ENCODE peak calls at places on chromosomes 13 and 19, in nine cellular contexts. E is GM12891, G is GM12878, I is sigmoid colon, H is transverse colon, W is H1, A is endothelial cell of umbilical vein, X is HCT116, F is breast epithelium. L is an unnamed sample.
A peak's percentile ranks its signal among the peaks of the same experiment; 100 is the strongest.

GRCh38 chr19:4266253-4267000 is 12.6 kb upstream of the SHD start:
- DNase-seq in E (no peak), G (no peak), I (no peak), H (no peak), W (no peak), A (no peak), X (no peak), F (no peak), L (no peak)

GRCh38 chr13:76048675-76049396 is 412.7 kb downstream of the LMO7 start:
- DNase-seq in E (no peak), G (no peak), I (no peak), H (no peak), W (no peak), A (no peak), X (no peak), F (no peak), L (no peak)

GRCh38 chr13:46609052-46609451 is 56.1 kb downstream of the LRCH1 start:
- DNase-seq in E (no peak), G (no peak), I (no peak), H (no peak), W (no peak), A (no peak), X (no peak), F (no peak), L (no peak)

GRCh38 chr19:5147971-5148793 is 179.3 kb downstream of the KDM4B start:
- DNase-seq in E (no peak), G (no peak), I (no peak), H (no peak), W (no peak), A (no peak), X (no peak), F (no peak), L (no peak)

GRCh38 chr13:73168226-73168992 is 109.6 kb downstream of the KLF5 start:
- DNase-seq in E (no peak), G (no peak), I (no peak), H (no peak), W (no peak), A (peak; percentile 20), X (no peak), F (no peak), L (no peak)

GRCh38 chr13:27650312-27650711 is 28.6 kb downstream of the POLR1D start:
- DNase-seq in E (no peak), G (no peak), I (no peak), H (no peak), W (no peak), A (no peak), X (no peak), F (no peak), L (no peak)

GRCh38 chr13:78265098-78265497 is 338.3 kb downstream of the POU4F1 start:
- DNase-seq in E (no peak), G (no peak), I (no peak), H (no peak), W (no peak), A (no peak), X (no peak), F (no peak), L (no peak)

GRCh38 chr19:29302002-29302928 is 89.3 kb upstream of the UQCRFS1 start:
- DNase-seq in E (no peak), G (no peak), I (peak; percentile 10), H (no peak), W (no peak), A (no peak), X (no peak), F (no peak), L (no peak)

GRCh38 chr13:55664178-55664577 is 1476.5 kb upstream of the PRR20A start:
- DNase-seq in E (no peak), G (no peak), I (no peak), H (no peak), W (no peak), A (no peak), X (no peak), F (no peak), L (no peak)
- TF ChIP-seq POLR2AphosphoS5 in E (no peak), G (no peak), I (no peak), H (no peak), W (no peak), A (no peak), X (no peak), F (no peak), L (no peak)

GRCh38 chr19:12918253-12918652 is 840 bp downstream of the SYCE2 start:
- DNase-seq in E (no peak), G (no peak), I (no peak), H (no peak), W (no peak), A (no peak), X (no peak), F (no peak), L (no peak)

GRCh38 chr19:12913011-12913561 is 6.0 kb downstream of the SYCE2 start:
- DNase-seq in E (no peak), G (no peak), I (peak; percentile 96), H (peak; percentile 66), W (no peak), A (peak; percentile 31), X (no peak), F (peak; percentile 85), L (no peak)

GRCh38 chr19:12913871-12914690 is 5.0 kb downstream of the SYCE2 start:
- DNase-seq in E (peak; percentile 51), G (no peak), I (peak; percentile 74), H (peak; percentile 45), W (no peak), A (no peak), X (no peak), F (peak; percentile 65), L (no peak)
- TF ChIP-seq POLR2A in E (peak; percentile 60), G (peak; percentile 68), I (no peak), H (no peak), W (no peak), A (no peak), X (no peak), F (no peak), L (peak; percentile 39)

DNA sequence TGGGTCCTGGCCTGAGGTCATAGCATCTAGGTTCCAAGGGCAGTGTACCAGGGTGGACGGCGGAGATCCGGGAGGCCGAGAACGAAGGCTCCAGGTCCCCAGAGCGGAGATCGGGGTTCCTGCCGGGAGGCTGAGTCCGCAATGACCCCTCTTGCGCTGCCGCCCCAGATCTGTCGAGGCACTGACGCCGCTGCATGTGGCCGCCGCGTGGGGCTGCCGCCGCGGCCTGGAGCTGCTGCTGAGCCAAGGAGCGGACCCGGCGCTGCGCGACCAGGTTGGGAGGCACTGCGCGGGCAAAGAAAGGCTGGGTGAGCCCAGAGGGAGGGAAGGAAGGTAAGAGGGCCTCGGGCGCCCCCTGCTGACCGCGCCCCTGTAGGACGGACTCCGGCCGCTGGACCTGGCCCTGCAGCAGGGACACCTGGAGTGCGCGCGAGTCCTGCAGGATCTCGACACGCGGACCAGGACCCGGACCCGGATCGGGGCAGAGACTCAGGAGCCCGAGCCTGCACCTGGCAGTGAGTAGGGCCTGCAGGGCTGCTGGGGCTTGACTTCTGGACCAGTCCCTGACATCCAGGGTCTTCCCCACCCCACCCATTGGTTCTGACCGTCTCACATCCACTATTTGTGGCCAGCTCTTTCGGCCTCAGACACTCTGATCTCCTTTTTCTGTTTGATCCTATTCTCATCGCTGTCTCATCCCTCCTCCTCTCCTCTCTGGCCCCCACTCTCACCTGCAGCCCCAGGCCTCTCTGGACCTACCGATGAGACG is 971 bp downstream of the ANKLE1 start:
- DNase-seq in E (peak; percentile 93), G (peak; percentile 46), I (peak; percentile 89), H (peak; percentile 91), W (no peak), A (peak; percentile 82), X (peak; percentile 57), F (peak; percentile 67), L (peak; percentile 93)
- TF ChIP-seq POLR2AphosphoS5 in E (no peak), G (no peak), I (no peak), H (no peak), W (no peak), A (peak; percentile 22), X (no peak), F (no peak), L (no peak)

GRCh38 chr19:8208710-8209110 is 460 bp upstream of the CERS4 start:
- DNase-seq in E (no peak), G (no peak), I (no peak), H (no peak), W (no peak), A (no peak), X (no peak), F (no peak), L (no peak)

GRCh38 chr19:8208119-8208709 is 956 bp upstream of the CERS4 start:
- DNase-seq in E (no peak), G (no peak), I (peak; percentile 73), H (no peak), W (no peak), A (no peak), X (no peak), F (peak; percentile 73), L (no peak)

GRCh38 chr19:8209965-8210659 is 942 bp downstream of the CERS4 start:
- DNase-seq in E (peak; percentile 42), G (no peak), I (no peak), H (no peak), W (no peak), A (no peak), X (no peak), F (no peak), L (no peak)

GRCh38 chr19:8210660-8211101 is 1.5 kb downstream of the CERS4 start:
- DNase-seq in E (peak; percentile 47), G (no peak), I (no peak), H (no peak), W (no peak), A (no peak), X (no peak), F (no peak), L (no peak)

DNA sequence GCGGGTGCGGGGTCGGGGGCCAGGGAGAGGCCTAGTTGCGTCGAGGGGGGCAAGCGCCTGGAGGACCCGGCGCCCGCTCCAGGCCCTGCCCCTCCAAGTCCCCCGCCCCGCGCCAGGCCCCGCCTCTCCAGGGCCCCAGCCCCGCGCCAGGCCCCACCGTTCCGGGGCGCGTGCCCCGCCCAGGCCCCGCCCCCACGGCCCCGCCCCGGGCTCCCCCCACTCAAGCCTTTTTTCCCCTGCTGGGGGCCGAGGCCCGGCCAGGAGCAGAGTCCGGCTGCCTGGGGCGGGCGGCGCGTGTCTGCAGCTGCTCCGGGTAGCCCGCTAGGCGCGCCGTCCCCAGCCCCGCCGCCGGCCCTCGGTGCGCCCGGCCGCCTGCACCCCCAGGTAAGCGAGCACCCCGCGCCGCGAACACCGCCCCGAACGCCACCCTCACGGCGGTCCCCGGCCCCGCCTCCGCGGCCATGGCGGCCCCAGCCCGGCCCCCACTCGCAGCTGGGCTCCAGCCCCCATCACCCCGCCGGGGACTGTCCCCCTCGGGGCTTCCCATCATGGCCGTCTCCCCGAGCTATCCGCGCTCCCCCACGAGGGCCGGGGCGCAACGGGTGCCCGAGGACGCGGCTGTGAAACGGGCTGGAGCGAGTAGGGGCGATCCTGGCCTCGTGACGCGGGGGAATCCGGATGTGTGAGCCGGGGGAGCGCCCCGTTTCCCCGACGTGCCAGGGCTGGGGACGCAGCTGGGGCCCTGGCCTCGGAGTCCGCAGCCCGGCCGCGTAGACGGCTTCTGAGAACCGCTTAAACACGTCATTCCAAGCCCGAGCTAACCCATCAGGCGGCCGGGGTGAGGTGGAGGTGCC is at the start of gene CERS4:
- DNase-seq in E (peak; percentile 95), G (no peak), I (peak; percentile 90), H (peak; percentile 76), W (peak; percentile 64), A (no peak), X (no peak), F (peak; percentile 64), L (peak; percentile 92)
- TF ChIP-seq POLR2A in E (peak; percentile 47), G (peak; percentile 85), I (no peak), H (peak; percentile 10), W (no peak), A (no peak), X (no peak), F (no peak), L (no peak)